ENCODE peak calls at places on chromosomes 6 and 20, in six cellular contexts. T is mesendoderm, P is A549, J is SJSA1, B is cardiac muscle cell, F is upper lobe of right lung. O is an unnamed sample.

GRCh38 chr6:149015224-149015876 is 268.5 kb downstream of the UST start:
- DNase-seq in T (no peak), P (no peak), J (no peak), B (peak), F (no peak), O (no peak)

GRCh38 chr6:2127484-2127911 is 117.9 kb downstream of the GMDS start:
- DNase-seq in T (no peak), P (no peak), J (no peak), B (peak), F (peak), O (no peak)

GRCh38 chr6:148513145-148514071 is 170.8 kb downstream of the SASH1 start:
- DNase-seq in T (peak), P (no peak), J (no peak), B (peak), F (no peak), O (peak)

GRCh38 chr20:32695089-32695488 is 21.3 kb upstream of the C20orf203 start:
- DNase-seq in T (no peak), P (no peak), J (no peak), B (no peak), F (no peak), O (no peak)

GRCh38 chr6:3526962-3527796 is 70.3 kb upstream of the SLC22A23 start:
- DNase-seq in T (no peak), P (no peak), J (no peak), B (peak), F (no peak), O (no peak)

GRCh38 chr6:108736832-108737231 is 111.4 kb upstream of the ARMC2 start:
- DNase-seq in T (peak), P (peak), J (peak), B (peak), F (no peak), O (no peak)

GRCh38 chr20:20972490-20972889 is 133.7 kb downstream of the LINC00237 start:
- DNase-seq in T (no peak), P (no peak), J (no peak), B (no peak), F (no peak), O (no peak)

GRCh38 chr6:80543598-80544181 is 437.2 kb downstream of the BCKDHB start:
- DNase-seq in T (no peak), P (no peak), J (no peak), B (peak), F (no peak), O (no peak)

GRCh38 chr6:15481892-15482291 is 180.9 kb downstream of the DTNBP1 start:
- DNase-seq in T (peak), P (no peak), J (no peak), B (no peak), F (no peak), O (no peak)

GRCh38 chr6:130547723-130548122 is 181.9 kb downstream of the TMEM200A start:
- DNase-seq in T (no peak), P (no peak), J (no peak), B (no peak), F (no peak), O (no peak)

GRCh38 chr6:154410619-154411044 is 54.0 kb upstream of the IPCEF1 start:
- DNase-seq in T (peak), P (peak), J (peak), B (peak), F (no peak), O (no peak)

GRCh38 chr6:25331085-25331685 is 52.0 kb downstream of the CARMIL1 start:
- DNase-seq in T (no peak), P (no peak), J (no peak), B (no peak), F (no peak), O (no peak)

GRCh38 chr20:24676353-24676977 is 207.0 kb downstream of the SYNDIG1 start:
- DNase-seq in T (no peak), P (no peak), J (no peak), B (no peak), F (peak), O (no peak)

GRCh38 chr6:170178266-170178560 is 112.7 kb downstream of the DLL1 start:
- DNase-seq in T (no peak), P (no peak), J (no peak), B (no peak), F (no peak), O (no peak)

GRCh38 chr6:39280247-39280731 is 33.9 kb downstream of the KCNK17 start:
- DNase-seq in T (no peak), P (peak), J (no peak), B (no peak), F (peak), O (no peak)

GRCh38 chr20:33832113-33832853 is 21.1 kb downstream of the CHMP4B start:
- DNase-seq in T (no peak), P (no peak), J (no peak), B (peak), F (no peak), O (peak)

GRCh38 chr6:119034827-119035458 is 43.5 kb downstream of the FAM184A start:
- DNase-seq in T (peak), P (no peak), J (no peak), B (peak), F (no peak), O (no peak)

GRCh38 chr6:99016355-99016754 is 68.6 kb upstream of the FBXL4 start:
- DNase-seq in T (no peak), P (no peak), J (no peak), B (no peak), F (no peak), O (no peak)

GRCh38 chr20:64140421-64140820 is 23.8 kb upstream of the MYT1 start:
- DNase-seq in T (no peak), P (no peak), J (no peak), B (no peak), F (peak), O (no peak)

GRCh38 chr6:106309024-106309423 is 16.5 kb downstream of the ATG5 start:
- DNase-seq in T (no peak), P (no peak), J (no peak), B (no peak), F (no peak), O (no peak)

GRCh38 chr20:18902181-18902725 is 88.7 kb downstream of the SCP2D1 start:
- DNase-seq in T (no peak), P (no peak), J (no peak), B (no peak), F (no peak), O (no peak)

GRCh38 chr6:62652692-62653328 is 366.8 kb upstream of the KHDRBS2 start:
- DNase-seq in T (peak), P (peak), J (no peak), B (peak), F (no peak), O (no peak)

GRCh38 chr6:107533415-107534059 is 43.6 kb downstream of the SOBP start:
- DNase-seq in T (no peak), P (no peak), J (no peak), B (no peak), F (no peak), O (no peak)

GRCh38 chr6:53032853-53033252 is 32.4 kb upstream of the FBXO9 start:
- DNase-seq in T (no peak), P (no peak), J (no peak), B (no peak), F (no peak), O (no peak)

GRCh38 chr6:79461205-79461604 is 76.0 kb downstream of the LCA5 start:
- DNase-seq in T (no peak), P (no peak), J (no peak), B (peak), F (no peak), O (peak)
- H3K27ac ChIP-seq in T (no peak), P (no peak), J (no peak), B (no peak), F (no peak), O (no peak)

GRCh38 chr6:44021628-44022295 is 105.5 kb downstream of the MRPL14 start:
- DNase-seq in T (no peak), P (no peak), J (no peak), B (no peak), F (peak), O (no peak)
- H3K27ac ChIP-seq in T (no peak), P (peak), J (no peak), B (no peak), F (no peak), O (no peak)

DNA sequence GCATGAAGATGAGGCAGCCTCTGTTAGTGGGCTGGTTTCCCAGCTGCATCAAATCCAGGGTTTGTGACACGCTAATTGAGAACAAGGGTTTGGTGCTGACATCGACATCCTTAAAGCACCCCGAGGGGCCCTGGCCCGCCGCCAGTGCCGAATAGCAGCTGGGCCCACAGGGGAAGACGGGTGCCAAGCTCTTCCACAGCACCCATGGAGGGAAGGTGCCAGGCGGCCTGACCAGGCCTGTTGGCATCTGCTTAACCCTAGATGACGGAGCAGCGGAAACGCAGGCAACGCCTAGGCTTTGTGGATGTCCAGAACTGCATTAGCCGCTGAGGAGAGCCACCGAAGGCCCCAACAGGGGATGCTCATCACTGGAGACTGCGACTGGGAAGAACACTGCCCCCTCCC is 16.0 kb downstream of the UQCC2 start:
- DNase-seq in T (no peak), P (no peak), J (no peak), B (no peak), F (no peak), O (no peak)
- H3K27ac ChIP-seq in T (no peak), P (no peak), J (peak), B (peak), F (peak), O (peak)

GRCh38 chr6:75285156-75285639 is 606 bp upstream of the TMEM30A start:
- DNase-seq in T (no peak), P (no peak), J (no peak), B (no peak), F (no peak), O (no peak)
- H3K27ac ChIP-seq in T (no peak), P (peak), J (peak), B (peak), F (peak), O (peak)

GRCh38 chr6:117555262-117555849 is 47.0 kb downstream of the GOPC start:
- DNase-seq in T (peak), P (no peak), J (peak), B (no peak), F (no peak), O (no peak)
- H3K27ac ChIP-seq in T (no peak), P (peak), J (no peak), B (no peak), F (no peak), O (no peak)

DNA sequence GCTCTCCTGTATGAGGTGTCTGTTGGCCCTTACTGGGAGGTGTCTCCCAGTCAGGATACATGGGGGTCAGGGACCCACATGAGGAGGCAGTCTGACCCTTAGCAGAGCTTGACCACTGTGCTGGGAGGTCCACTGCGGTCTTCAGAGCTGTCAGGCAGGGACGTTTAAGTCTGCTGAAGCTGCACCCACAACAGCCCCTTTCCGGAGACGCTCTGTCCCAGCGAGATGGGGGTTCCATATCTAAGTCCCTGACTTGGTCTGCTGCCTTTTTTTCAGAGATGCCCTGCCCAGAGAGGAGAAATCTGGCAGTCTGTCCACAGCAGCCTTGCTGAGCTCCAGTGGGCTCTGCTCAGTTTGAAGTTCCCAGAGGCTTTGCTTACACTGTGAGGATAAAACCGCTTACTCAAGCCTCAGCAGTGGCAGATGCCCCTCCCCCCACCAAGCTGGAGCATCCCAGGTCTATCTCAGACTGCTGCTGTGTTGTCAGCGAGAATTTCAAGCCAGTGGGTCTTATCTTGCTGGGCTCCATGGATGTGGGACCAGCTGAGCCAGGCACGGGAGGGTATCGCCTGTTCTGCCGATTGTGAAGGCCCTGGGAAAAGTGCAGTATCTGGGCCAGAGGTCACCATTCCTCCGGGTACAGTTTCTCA is 36.4 kb upstream of the IBTK start:
- DNase-seq in T (peak), P (no peak), J (no peak), B (peak), F (no peak), O (no peak)
- H3K27ac ChIP-seq in T (no peak), P (no peak), J (no peak), B (no peak), F (no peak), O (no peak)

O was measured in substantia nigra.